ENCODE peak calls at places on chromosomes 4 and X, in six cellular contexts. O is HCT116, U is A549, M is GM23338, X is K562, E is HepG2. R is an unnamed sample.

GRCh38 chrX:46676399-46677351 is 82.2 kb downstream of the SLC9A7 start:
- DNase-seq in O (no peak), U (no peak), M (no peak), X (no peak), E (no peak), R (no peak)

GRCh38 chr4:53346920-53347852 is 18.7 kb downstream of the SCFD2 start:
- DNase-seq in O (no peak), U (no peak), M (no peak), X (no peak), E (no peak), R (no peak)

GRCh38 chr4:36676139-36677050 is 395.0 kb downstream of the DTHD1 start:
- DNase-seq in O (no peak), U (no peak), M (no peak), X (no peak), E (no peak), R (no peak)

GRCh38 chr4:135243960-135244561 is 1042.5 kb upstream of the PABPC4L start:
- DNase-seq in O (no peak), U (no peak), M (no peak), X (no peak), E (no peak), R (no peak)

GRCh38 chr4:2940267-2941137 is 22.7 kb downstream of the NOP14 start:
- DNase-seq in O (no peak), U (no peak), M (no peak), X (no peak), E (no peak), R (no peak)

GRCh38 chrX:119757979-119758681 is at the start of gene SOWAHD:
- DNase-seq in O (no peak), U (no peak), M (peak; percentile 73), X (peak; percentile 60), E (peak; percentile 50), R (peak; percentile 80)

GRCh38 chrX:20309796-20310195 is 43.1 kb upstream of the RPS6KA3 start:
- DNase-seq in O (no peak), U (no peak), M (no peak), X (no peak), E (no peak), R (no peak)

GRCh38 chrX:54891573-54891972 is 29.1 kb upstream of the TRO start:
- DNase-seq in O (peak; percentile 23), U (peak; percentile 1), M (peak; percentile 46), X (peak; percentile 16), E (peak; percentile 21), R (peak; percentile 33)

GRCh38 chr4:71380721-71381120 is 41.9 kb downstream of the SLC4A4 start:
- DNase-seq in O (no peak), U (no peak), M (no peak), X (no peak), E (no peak), R (no peak)

GRCh38 chrX:115940888-115941332 is 229.6 kb upstream of the AGTR2 start:
- DNase-seq in O (no peak), U (no peak), M (peak; percentile 80), X (no peak), E (peak; percentile 83), R (no peak)

GRCh38 chr4:15778742-15779231 is 659 bp downstream of the CD38 start:
- DNase-seq in O (no peak), U (peak; percentile 13), M (peak; percentile 53), X (no peak), E (no peak), R (peak; percentile 85)

GRCh38 chrX:132442674-132443073 is 46.2 kb downstream of the MBNL3 start:
- DNase-seq in O (no peak), U (no peak), M (no peak), X (no peak), E (no peak), R (no peak)

GRCh38 chr4:25437951-25438350 is 60.9 kb downstream of the ANAPC4 start:
- DNase-seq in O (no peak), U (no peak), M (no peak), X (no peak), E (no peak), R (no peak)

GRCh38 chr4:52037730-52038108 is 380 bp downstream of the SGCB start:
- DNase-seq in O (no peak), U (peak; percentile 18), M (peak; percentile 75), X (no peak), E (no peak), R (no peak)

GRCh38 chr4:78481180-78481579 is 70.4 kb upstream of the ANXA3 start:
- DNase-seq in O (no peak), U (no peak), M (no peak), X (no peak), E (no peak), R (no peak)

GRCh38 chr4:40281913-40282312 is 53.2 kb upstream of the CHRNA9 start:
- DNase-seq in O (no peak), U (no peak), M (no peak), X (no peak), E (no peak), R (no peak)

GRCh38 chr4:16259531-16260246 is 33.4 kb upstream of the TAPT1 start:
- DNase-seq in O (no peak), U (no peak), M (no peak), X (no peak), E (no peak), R (no peak)

GRCh38 chr4:3710451-3711182 is 55.6 kb upstream of the ADRA2C start:
- DNase-seq in O (no peak), U (no peak), M (no peak), X (no peak), E (no peak), R (no peak)

GRCh38 chrX:66408507-66408906 is 230.4 kb downstream of the EDA2R start:
- DNase-seq in O (no peak), U (no peak), M (no peak), X (peak; percentile 4), E (no peak), R (no peak)

GRCh38 chr4:91502365-91502764 is 801.4 kb upstream of the GRID2 start:
- DNase-seq in O (peak; percentile 18), U (no peak), M (peak; percentile 78), X (no peak), E (peak; percentile 1), R (no peak)

GRCh38 chr4:79723507-79723906 is 315.5 kb upstream of the GK2 start:
- DNase-seq in O (no peak), U (no peak), M (peak; percentile 25), X (no peak), E (no peak), R (no peak)

GRCh38 chr4:35697203-35697736 is 547.0 kb downstream of the ARAP2 start:
- DNase-seq in O (no peak), U (no peak), M (no peak), X (no peak), E (no peak), R (no peak)

GRCh38 chr4:25943312-25943711 is 29.3 kb downstream of the SMIM20 start:
- DNase-seq in O (no peak), U (no peak), M (no peak), X (no peak), E (no peak), R (no peak)

GRCh38 chrX:124240422-124240821 is 92.0 kb upstream of the TEX13D start:
- DNase-seq in O (no peak), U (no peak), M (no peak), X (no peak), E (no peak), R (no peak)

GRCh38 chrX:131985526-131986049 is 37.5 kb upstream of the STK26 start:
- DNase-seq in O (no peak), U (no peak), M (peak; percentile 36), X (peak; percentile 36), E (peak; percentile 53), R (no peak)

GRCh38 chrX:113906168-113906567 is 677.7 kb upstream of the HTR2C start:
- DNase-seq in O (no peak), U (no peak), M (no peak), X (no peak), E (no peak), R (no peak)

GRCh38 chrX:47278684-47279083 is 45.9 kb downstream of the USP11 start:
- DNase-seq in O (no peak), U (peak; percentile 3), M (no peak), X (no peak), E (peak; percentile 34), R (no peak)

GRCh38 chr4:144402176-144402575 is 243.8 kb upstream of the HHIP start:
- DNase-seq in O (no peak), U (no peak), M (peak; percentile 19), X (no peak), E (no peak), R (no peak)

GRCh38 chrX:130170752-130171445 is 863 bp upstream of the RAB33A start:
- DNase-seq in O (no peak), U (peak; percentile 70), M (peak; percentile 71), X (no peak), E (no peak), R (peak; percentile 36)

GRCh38 chrX:31058284-31058683 is 13.6 kb downstream of the FTHL17 start:
- DNase-seq in O (no peak), U (no peak), M (no peak), X (no peak), E (no peak), R (no peak)
- TF ChIP-seq REST in O (no peak), U (no peak), M (no peak), X (no peak), E (no peak), R (no peak)

GRCh38 chr4:106852416-106852815 is 183.7 kb downstream of the DKK2 start:
- DNase-seq in O (no peak), U (no peak), M (no peak), X (no peak), E (no peak), R (no peak)

GRCh38 chr4:106854970-106855369 is 181.1 kb downstream of the DKK2 start:
- DNase-seq in O (no peak), U (no peak), M (no peak), X (no peak), E (no peak), R (no peak)

DNA sequence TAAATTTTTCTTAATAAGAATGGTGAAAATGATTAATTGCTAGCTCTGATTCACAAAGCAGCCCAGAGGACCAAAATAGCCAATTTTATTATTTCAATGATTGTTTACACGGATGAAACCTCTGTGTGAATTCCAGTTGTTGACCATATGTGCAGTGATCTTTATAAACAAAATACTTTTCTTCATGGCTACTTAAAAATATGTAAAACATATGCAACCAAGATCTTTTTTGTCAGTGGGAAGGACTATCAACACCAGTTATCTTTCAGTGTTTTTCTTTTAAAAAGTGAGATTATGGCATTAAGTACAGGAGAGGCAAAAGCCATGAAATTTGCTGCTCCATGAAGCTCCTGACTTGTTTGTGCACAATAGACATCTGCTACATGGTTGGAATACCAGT is 184.4 kb downstream of the DKK2 start:
- DNase-seq in O (no peak), U (no peak), M (no peak), X (no peak), E (no peak), R (no peak)
- TF ChIP-seq REST in O (no peak), U (no peak), M (no peak), X (no peak), E (no peak), R (no peak)

DNA sequence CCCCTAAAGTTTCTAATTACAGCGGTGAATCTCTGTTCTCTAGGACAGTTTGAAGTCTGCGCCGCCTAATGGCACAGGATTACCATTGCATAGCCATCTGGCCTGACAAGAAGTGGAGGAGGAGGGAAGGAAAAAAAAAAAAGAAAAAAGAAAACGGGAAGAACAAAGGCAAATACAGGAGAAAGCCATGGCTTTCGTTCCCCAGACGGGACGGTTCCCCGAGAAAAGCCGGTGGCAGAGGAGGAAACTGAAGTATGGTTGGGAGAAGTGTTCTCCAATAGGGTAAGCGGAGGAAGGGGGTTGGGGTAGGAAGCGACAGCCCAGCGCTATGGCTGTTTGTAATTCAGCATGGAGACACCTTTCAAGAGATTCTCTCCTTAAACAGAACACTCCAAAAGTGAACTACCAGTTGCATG is 80.8 kb downstream of the HMGN5 start:
- DNase-seq in O (no peak), U (peak; percentile 13), M (peak; percentile 71), X (peak; percentile 15), E (peak; percentile 18), R (peak; percentile 20)
- TF ChIP-seq REST in O (no peak), U (no peak), M (no peak), X (no peak), E (no peak), R (no peak)

GRCh38 chr4:14151099-14151498 is 523.6 kb upstream of the BOD1L1 start:
- DNase-seq in O (no peak), U (no peak), M (no peak), X (no peak), E (no peak), R (no peak)
- TF ChIP-seq REST in O (no peak), U (no peak), M (no peak), X (no peak), E (no peak), R (no peak)